ENCODE peak calls at places on chromosomes 7 and 10, in seven cellular contexts. U is heart left ventricle, E is esophagus muscularis mucosa, A is sigmoid colon, D is H54, C is spleen, H is body of pancreas. Q is an unnamed sample.
A peak's percentile ranks its signal among the peaks of the same experiment; 100 is the strongest.

GRCh38 chr7:130814753-130815152 is 80.7 kb upstream of the KLF14 start:
- DNase-seq in E (no peak), A (no peak), C (no peak), H (no peak), U (no peak), D (peak; percentile 9), Q (peak; percentile 14)

GRCh38 chr10:42428534-42428933 is 209.8 kb downstream of the ZNF33B start:
- DNase-seq in C (no peak), U (no peak), D (no peak), A (no peak), H (no peak), E (no peak), Q (no peak)

GRCh38 chr10:90222372-90222771 is 521.0 kb downstream of the KIF20B start:
- DNase-seq in E (no peak), H (no peak), A (no peak), D (peak; percentile 7), C (no peak), U (no peak), Q (no peak)

GRCh38 chr10:70863470-70864160 is 24.8 kb downstream of the PCBD1 start:
- DNase-seq in A (no peak), C (no peak), E (no peak), H (no peak), D (no peak), U (no peak), Q (no peak)

GRCh38 chr7:36287371-36288241 is 102.1 kb upstream of the ANLN start:
- DNase-seq in U (no peak), C (peak; percentile 84), D (no peak), A (no peak), E (no peak), H (no peak), Q (no peak)

GRCh38 chr7:39130740-39131538 is 153.2 kb downstream of the POU6F2 start:
- DNase-seq in H (peak; percentile 35), E (no peak), C (no peak), A (no peak), D (no peak), U (no peak), Q (no peak)

GRCh38 chr10:116691544-116692126 is 50.7 kb downstream of the HSPA12A start:
- DNase-seq in D (no peak), E (no peak), A (peak; percentile 72), H (peak; percentile 33), U (no peak), C (peak; percentile 77), Q (no peak)

GRCh38 chr10:12697741-12698140 is 303.8 kb downstream of the CCDC3 start:
- DNase-seq in A (no peak), U (no peak), H (peak; percentile 60), E (no peak), C (no peak), D (no peak), Q (no peak)

GRCh38 chr7:46123-46829 is 146.1 kb upstream of the FAM20C start:
- DNase-seq in E (no peak), A (peak; percentile 51), D (no peak), H (peak; percentile 1), C (peak; percentile 52), U (no peak), Q (no peak)

GRCh38 chr10:124578231-124579002 is 116.8 kb downstream of the LHPP start:
- DNase-seq in E (no peak), D (no peak), U (peak; percentile 14), H (no peak), C (peak; percentile 61), A (peak; percentile 39), Q (no peak)

GRCh38 chr10:34528320-34528719 is 286.8 kb downstream of the PARD3 start:
- DNase-seq in A (no peak), U (no peak), H (no peak), D (peak; percentile 28), C (no peak), E (no peak), Q (no peak)

GRCh38 chr10:119667562-119668328 is 16.6 kb downstream of the BAG3 start:
- DNase-seq in E (no peak), D (peak; percentile 83), A (peak; percentile 90), H (peak; percentile 81), U (peak; percentile 88), C (no peak), Q (peak; percentile 46)

GRCh38 chr10:3548702-3549101 is 236.3 kb downstream of the KLF6 start:
- DNase-seq in A (no peak), C (no peak), E (no peak), H (no peak), U (no peak), D (no peak), Q (no peak)

GRCh38 chr7:116951366-116952292 is 1.7 kb upstream of the ST7 start:
- DNase-seq in U (no peak), H (no peak), E (no peak), A (no peak), D (no peak), C (no peak), Q (peak; percentile 51)

GRCh38 chr7:116952640-116953371 is 495 bp upstream of the ST7 start:
- DNase-seq in H (peak; percentile 76), U (peak; percentile 57), D (no peak), C (no peak), E (no peak), A (peak; percentile 83), Q (peak; percentile 82)

GRCh38 chr7:116950889-116951351 is 2.4 kb upstream of the ST7 start:
- DNase-seq in C (no peak), H (no peak), E (no peak), A (no peak), U (no peak), D (no peak), Q (peak; percentile 75)

GRCh38 chr7:116949941-116950801 is 3.1 kb upstream of the ST7 start:
- DNase-seq in C (no peak), E (no peak), D (no peak), U (no peak), H (no peak), A (no peak), Q (peak; percentile 89)

GRCh38 chr7:116948934-116949333 is 4.4 kb upstream of the ST7 start:
- DNase-seq in H (peak; percentile 22), C (no peak), E (no peak), A (no peak), D (no peak), U (peak; percentile 83), Q (peak; percentile 36)
- TF ChIP-seq POLR2A in H (no peak), C (no peak), E (no peak), A (no peak), D (no peak), U (no peak), Q (no peak)

GRCh38 chr10:106661767-106662140 is 502.8 kb downstream of the SORCS1 start:
- DNase-seq in H (no peak), U (no peak), A (no peak), D (no peak), C (no peak), E (no peak), Q (no peak)
- TF ChIP-seq POLR2A in H (no peak), U (no peak), A (no peak), D (no peak), C (no peak), E (no peak), Q (no peak)

DNA sequence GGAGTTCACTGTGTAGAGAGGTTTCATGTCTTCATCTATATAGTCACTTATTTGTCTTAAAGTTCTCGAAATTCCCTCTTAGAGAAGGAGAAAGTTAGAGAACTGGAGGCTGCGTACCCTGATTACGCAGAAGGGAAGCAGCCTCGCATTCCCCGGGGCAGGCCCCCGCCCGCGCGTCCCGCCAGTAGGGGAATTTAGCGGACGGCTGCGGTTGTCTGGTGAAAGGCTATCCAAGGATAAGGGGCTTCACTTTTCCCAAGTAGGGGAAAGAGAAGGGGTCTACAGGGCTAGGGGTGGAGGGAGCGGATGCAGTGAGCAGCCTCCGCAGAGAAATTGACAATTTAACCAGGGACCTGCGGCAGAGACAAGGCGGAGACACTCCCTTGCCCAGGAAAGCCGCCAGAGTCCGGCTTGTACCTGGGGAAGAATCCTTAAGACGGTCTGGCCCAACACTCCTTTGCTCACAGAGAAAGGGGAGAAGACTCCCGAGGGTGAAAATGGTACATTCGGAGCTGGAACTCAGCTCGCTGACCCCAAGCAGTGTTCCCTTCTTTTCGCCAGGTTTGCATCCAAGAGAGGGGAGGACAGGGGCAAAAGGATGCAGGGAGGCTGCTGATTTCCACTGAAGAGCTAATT is 976 bp upstream of the MAGI2 start:
- DNase-seq in D (no peak), E (no peak), A (peak; percentile 71), C (peak; percentile 72), U (peak; percentile 36), H (peak; percentile 17), Q (no peak)
- TF ChIP-seq POLR2A in D (no peak), E (no peak), A (no peak), C (no peak), U (no peak), H (no peak), Q (no peak)

DNA sequence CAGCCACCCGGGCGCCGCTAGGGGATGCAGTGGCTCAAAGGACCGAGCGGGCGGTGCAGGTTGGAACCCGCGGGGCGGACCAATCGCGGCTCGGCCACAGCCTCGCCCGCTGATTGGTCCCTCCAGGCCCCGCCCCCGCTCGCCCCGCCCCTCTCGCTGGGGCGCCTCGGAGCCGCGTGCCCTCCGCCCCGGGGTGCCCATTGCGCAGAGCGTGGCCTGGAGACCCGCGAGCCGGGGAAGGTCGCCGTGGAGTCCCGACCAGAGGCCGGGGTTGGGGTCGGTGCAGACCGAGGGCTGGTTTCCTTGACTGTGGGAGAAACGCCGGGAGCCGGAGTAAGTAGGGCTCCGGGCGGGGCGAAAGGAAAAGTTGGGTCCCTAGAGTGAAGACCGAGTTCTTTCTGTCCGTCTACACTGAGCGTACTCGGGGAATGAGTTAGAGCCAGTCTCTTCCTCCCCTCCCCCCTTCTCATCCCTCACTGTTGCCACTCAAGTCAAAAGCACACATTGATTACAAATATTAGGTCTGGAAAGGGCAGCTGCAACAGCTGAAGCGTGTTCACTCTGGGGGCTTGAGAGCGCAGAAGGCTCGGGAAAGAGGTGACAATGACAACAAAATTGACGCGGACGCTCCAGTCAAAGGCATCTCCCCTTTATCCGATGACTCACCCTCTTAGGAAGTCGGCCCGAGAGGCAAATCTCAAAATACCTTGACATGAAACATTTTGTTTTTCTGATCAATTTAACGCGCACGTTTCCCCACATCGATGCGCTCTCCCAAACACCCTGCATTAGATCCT is 844 bp upstream of the GATA3 start:
- DNase-seq in H (peak; percentile 54), E (no peak), A (no peak), C (peak; percentile 94), D (peak; percentile 97), U (peak; percentile 82), Q (peak; percentile 93)
- TF ChIP-seq POLR2A in H (no peak), E (no peak), A (no peak), C (no peak), D (no peak), U (peak; percentile 23), Q (no peak)

GRCh38 chr7:5477723-5478531 is 54.3 kb upstream of the TNRC18 start:
- DNase-seq in D (no peak), C (no peak), E (no peak), A (no peak), H (no peak), U (no peak), Q (peak; percentile 58)
- TF ChIP-seq POLR2A in D (no peak), C (no peak), E (no peak), A (no peak), H (no peak), U (no peak), Q (no peak)